ENCODE peak calls at places on chromosomes 2 and 18, in four cellular contexts. E is activated CD4-positive, alpha-beta T cell treated with anti-CD3 and anti-CD28 coated beads for 48 hours; K is AG09319; W is activated naive CD4-positive, alpha-beta T cell. C is an unnamed sample.

GRCh38 chr2:48482313-48482712 is 47.6 kb upstream of the STON1 start:
- DNase-seq in W (no peak), E (no peak), K (no peak), C (no peak)

GRCh38 chr18:73168171-73168570 is 300.4 kb upstream of the NETO1 start:
- DNase-seq in E (no peak), W (no peak), K (no peak), C (no peak)

GRCh38 chr2:241739651-241740050 is 5.2 kb downstream of the D2HGDH start:
- DNase-seq in W (no peak), K (no peak), E (peak), C (no peak)

GRCh38 chr2:215711484-215712034 is 275.7 kb upstream of the FN1 start:
- DNase-seq in E (no peak), K (no peak), W (no peak), C (no peak)

GRCh38 chr2:19873014-19873413 is 28.8 kb downstream of the TTC32 start:
- DNase-seq in W (no peak), E (no peak), K (no peak), C (no peak)

GRCh38 chr2:193845604-193846003 is 1650.9 kb upstream of the TMEFF2 start:
- DNase-seq in K (no peak), W (no peak), E (no peak), C (no peak)

GRCh38 chr2:58598171-58598570 is 357.0 kb upstream of the FANCL start:
- DNase-seq in K (no peak), E (no peak), W (no peak), C (no peak)

GRCh38 chr2:241741016-241741415 is 6.6 kb downstream of the D2HGDH start:
- DNase-seq in K (no peak), E (peak), W (no peak), C (peak)

GRCh38 chr18:6920099-6920955 is 190.8 kb downstream of the ARHGAP28 start:
- DNase-seq in K (peak), E (peak), W (no peak), C (no peak)

GRCh38 chr2:121907905-121908304 is 152.5 kb downstream of the TSN start:
- DNase-seq in E (no peak), W (no peak), K (no peak), C (no peak)

GRCh38 chr18:47944972-47945843 is 14.7 kb upstream of the SMAD2 start:
- DNase-seq in E (no peak), K (no peak), W (no peak), C (no peak)

GRCh38 chr2:67318966-67319590 is 78.1 kb upstream of the ETAA1 start:
- DNase-seq in K (no peak), W (no peak), E (no peak), C (no peak)

GRCh38 chr2:190407662-190408537 is at the start of gene MFSD6:
- DNase-seq in K (no peak), E (peak), W (peak), C (peak)

GRCh38 chr18:46405832-46406538 is 251.0 kb downstream of the LOXHD1 start:
- DNase-seq in K (no peak), W (no peak), E (no peak), C (no peak)

GRCh38 chr2:189379287-189379630 is 62.0 kb upstream of the WDR75 start:
- DNase-seq in E (no peak), K (no peak), W (no peak), C (no peak)

GRCh38 chr2:197846120-197846519 is 41.7 kb downstream of the PLCL1 start:
- DNase-seq in W (no peak), K (no peak), E (no peak), C (no peak)

GRCh38 chr2:70988151-70988550 is 6.5 kb downstream of the TEX261 start:
- DNase-seq in E (no peak), W (no peak), K (no peak), C (no peak)

GRCh38 chr2:98419977-98420725 is 24.5 kb upstream of the INPP4A start:
- DNase-seq in E (no peak), W (no peak), K (no peak), C (no peak)

GRCh38 chr2:111706481-111707001 is 177.5 kb downstream of the ANAPC1 start:
- DNase-seq in K (no peak), W (no peak), E (peak), C (no peak)

GRCh38 chr2:42878581-42878980 is 86.2 kb upstream of the HAAO start:
- DNase-seq in W (no peak), E (peak), K (no peak), C (no peak)

GRCh38 chr18:24011095-24011917 is 3.2 kb upstream of the TTC39C start:
- DNase-seq in K (no peak), E (no peak), W (no peak), C (no peak)

GRCh38 chr18:58716046-58716766 is 44.9 kb downstream of the MALT1 start:
- DNase-seq in E (no peak), K (no peak), W (no peak), C (no peak)

GRCh38 chr2:234102112-234102511 is 51.6 kb downstream of the SPP2 start:
- DNase-seq in K (no peak), W (no peak), E (no peak), C (no peak)

GRCh38 chr2:42021490-42021889 is 26.3 kb upstream of the PKDCC start:
- DNase-seq in K (no peak), E (no peak), W (no peak), C (no peak)

GRCh38 chr2:239983004-239983778 is 42.0 kb downstream of the NDUFA10 start:
- DNase-seq in K (no peak), W (no peak), E (no peak), C (no peak)

GRCh38 chr18:58135806-58136331 is 91.8 kb downstream of the NEDD4L start:
- DNase-seq in W (no peak), K (no peak), E (peak), C (no peak)

GRCh38 chr2:222656544-222657446 is 903 bp upstream of the FARSB start:
- DNase-seq in K (no peak), W (no peak), E (peak), C (no peak)

GRCh38 chr2:14634223-14634884 is 1.8 kb downstream of the LRATD1 start:
- DNase-seq in E (peak), W (no peak), K (no peak), C (no peak)

GRCh38 chr2:139160838-139161237 is 380.6 kb upstream of the NXPH2 start:
- DNase-seq in W (no peak), E (no peak), K (no peak), C (no peak)

GRCh38 chr2:84875213-84875560 is 5.7 kb downstream of the TRABD2A start:
- DNase-seq in E (no peak), K (no peak), W (no peak), C (no peak)

GRCh38 chr2:51710222-51710621 is 678.3 kb upstream of the NRXN1 start:
- DNase-seq in K (no peak), W (no peak), E (no peak), C (no peak)

GRCh38 chr2:8252997-8253694 is 428.7 kb upstream of the ID2 start:
- DNase-seq in K (no peak), E (no peak), W (no peak), C (no peak)

GRCh38 chr2:146986161-146986560 is 858.7 kb upstream of the ACVR2A start:
- DNase-seq in K (no peak), E (no peak), W (no peak), C (no peak)

GRCh38 chr2:89833780-89834117 is 1142.3 kb downstream of the RPIA start:
- DNase-seq in K (no peak), E (no peak), W (no peak), C (no peak)

C was measured in activated gamma-delta T cell.